ENCODE peak calls at places on chromosome 1, in five cellular contexts. One of them, this sample, is unnamed.

GRCh38 chr1:113456967-113457366 is 66.7 kb downstream of the MAGI3 start:
- ATAC-seq in sciatic nerve: peak
- ATAC-seq in effector memory CD8-positive, alpha-beta T cell: no peak
- ATAC-seq in heart right ventricle: peak
- ATAC-seq in right lobe of liver: peak
- ATAC-seq in this sample: peak

GRCh38 chr1:222263791-222264190 is 284.1 kb downstream of the HHIPL2 start:
- ATAC-seq in sciatic nerve: no peak
- ATAC-seq in heart right ventricle: no peak
- ATAC-seq in effector memory CD8-positive, alpha-beta T cell: no peak
- ATAC-seq in right lobe of liver: no peak
- ATAC-seq in this sample: no peak

GRCh38 chr1:64187646-64188045 is 15.8 kb upstream of the UBE2U start:
- ATAC-seq in sciatic nerve: no peak
- ATAC-seq in right lobe of liver: no peak
- ATAC-seq in heart right ventricle: no peak
- ATAC-seq in effector memory CD8-positive, alpha-beta T cell: no peak
- ATAC-seq in this sample: no peak

GRCh38 chr1:229970714-229971113 is 96.3 kb upstream of the GALNT2 start:
- ATAC-seq in right lobe of liver: no peak
- ATAC-seq in effector memory CD8-positive, alpha-beta T cell: no peak
- ATAC-seq in sciatic nerve: no peak
- ATAC-seq in heart right ventricle: no peak
- ATAC-seq in this sample: no peak

GRCh38 chr1:169326644-169327316 is 40.8 kb downstream of the NME7 start:
- ATAC-seq in heart right ventricle: no peak
- ATAC-seq in effector memory CD8-positive, alpha-beta T cell: no peak
- ATAC-seq in right lobe of liver: no peak
- ATAC-seq in sciatic nerve: no peak
- ATAC-seq in this sample: no peak

GRCh38 chr1:101150266-101150665 is 86.6 kb upstream of the S1PR1 start:
- ATAC-seq in right lobe of liver: no peak
- ATAC-seq in sciatic nerve: no peak
- ATAC-seq in heart right ventricle: no peak
- ATAC-seq in effector memory CD8-positive, alpha-beta T cell: no peak
- ATAC-seq in this sample: no peak

GRCh38 chr1:214295934-214296333 is 15.0 kb downstream of the SMYD2 start:
- ATAC-seq in heart right ventricle: no peak
- ATAC-seq in sciatic nerve: no peak
- ATAC-seq in right lobe of liver: no peak
- ATAC-seq in effector memory CD8-positive, alpha-beta T cell: no peak
- ATAC-seq in this sample: no peak

GRCh38 chr1:3889952-3890351 is 10.1 kb downstream of the C1orf174 start:
- ATAC-seq in right lobe of liver: peak
- ATAC-seq in sciatic nerve: no peak
- ATAC-seq in heart right ventricle: no peak
- ATAC-seq in effector memory CD8-positive, alpha-beta T cell: peak
- ATAC-seq in this sample: no peak

GRCh38 chr1:215526147-215526845 is 40.8 kb upstream of the KCTD3 start:
- ATAC-seq in right lobe of liver: peak
- ATAC-seq in sciatic nerve: peak
- ATAC-seq in effector memory CD8-positive, alpha-beta T cell: no peak
- ATAC-seq in heart right ventricle: no peak
- ATAC-seq in this sample: no peak

GRCh38 chr1:161792740-161793139 is 26.6 kb downstream of the ATF6 start:
- ATAC-seq in right lobe of liver: peak
- ATAC-seq in sciatic nerve: peak
- ATAC-seq in effector memory CD8-positive, alpha-beta T cell: no peak
- ATAC-seq in heart right ventricle: peak
- ATAC-seq in this sample: peak

GRCh38 chr1:179883739-179884138 is 1.7 kb downstream of the TOR1AIP1 start:
- ATAC-seq in sciatic nerve: no peak
- ATAC-seq in effector memory CD8-positive, alpha-beta T cell: peak
- ATAC-seq in right lobe of liver: no peak
- ATAC-seq in heart right ventricle: no peak
- ATAC-seq in this sample: no peak

GRCh38 chr1:216076751-216077150 is 346.5 kb downstream of the USH2A start:
- ATAC-seq in sciatic nerve: no peak
- ATAC-seq in right lobe of liver: no peak
- ATAC-seq in effector memory CD8-positive, alpha-beta T cell: no peak
- ATAC-seq in heart right ventricle: no peak
- ATAC-seq in this sample: no peak

This sample was measured in gastroesophageal sphincter.